ENCODE peak calls at places on chromosomes 4 and X, in five cellular contexts. I is K562, E is WTC11, W is GM12878, X is endothelial cell. P is an unnamed sample.

GRCh38 chr4:20681263-20681662 is 19.0 kb upstream of the PACRGL start:
- DNase-seq in I (no peak), X (no peak), W (no peak), E (no peak), P (no peak)

GRCh38 chr4:181061787-181062186 is 1181.4 kb upstream of the TENM3 start:
- DNase-seq in X (no peak), I (no peak), E (no peak), W (no peak), P (no peak)

GRCh38 chr4:99670409-99671073 is 12.9 kb upstream of the C4orf54 start:
- DNase-seq in E (no peak), X (no peak), I (peak), W (no peak), P (no peak)

GRCh38 chr4:169315530-169316306 is 45.0 kb upstream of the SH3RF1 start:
- DNase-seq in E (no peak), I (no peak), X (no peak), W (no peak), P (no peak)

GRCh38 chr4:180953572-180953971 is 1289.6 kb upstream of the TENM3 start:
- DNase-seq in E (peak), W (no peak), X (peak), I (no peak), P (no peak)

GRCh38 chrX:120015145-120016067 is 62.1 kb downstream of the RHOXF2B start:
- DNase-seq in X (peak), W (no peak), E (no peak), I (no peak), P (no peak)

GRCh38 chr4:64784125-64784524 is 374.9 kb upstream of the TECRL start:
- DNase-seq in E (no peak), W (no peak), I (no peak), X (no peak), P (no peak)

GRCh38 chr4:137509855-137510282 is 22.4 kb downstream of the PCDH18 start:
- DNase-seq in X (no peak), I (no peak), W (no peak), E (no peak), P (no peak)

GRCh38 chr4:8355864-8356565 is 84.5 kb downstream of the ACOX3 start:
- DNase-seq in W (no peak), X (no peak), I (no peak), E (no peak), P (no peak)

GRCh38 chrX:2450681-2451080 is 50.1 kb downstream of the DHRSX start:
- DNase-seq in W (no peak), X (no peak), E (no peak), I (no peak), P (no peak)

GRCh38 chrX:20254712-20255299 is 11.9 kb downstream of the RPS6KA3 start:
- DNase-seq in E (no peak), X (no peak), W (no peak), I (no peak), P (no peak)

GRCh38 chr4:168220893-168221292 is 97.7 kb downstream of the DDX60 start:
- DNase-seq in X (no peak), I (no peak), E (no peak), W (no peak), P (no peak)

GRCh38 chr4:165799384-165799815 is 73.6 kb upstream of the TLL1 start:
- DNase-seq in W (no peak), I (no peak), E (no peak), X (no peak), P (no peak)

GRCh38 chr4:7280906-7281305 is 88.6 kb downstream of the SORCS2 start:
- DNase-seq in X (no peak), E (no peak), I (no peak), W (no peak), P (no peak)

GRCh38 chrX:10110984-10111363 is 45.8 kb upstream of the CLCN4 start:
- DNase-seq in X (no peak), I (no peak), E (no peak), W (peak), P (no peak)

GRCh38 chr4:183354213-183354612 is 32.0 kb upstream of the CLDN24 start:
- DNase-seq in X (no peak), W (no peak), E (no peak), I (peak), P (no peak)

GRCh38 chrX:104047171-104047570 is 7.4 kb downstream of the H2BW2 start:
- DNase-seq in E (no peak), W (no peak), I (no peak), X (no peak), P (no peak)

GRCh38 chr4:86451560-86452322 is 91.9 kb upstream of the MAPK10 start:
- DNase-seq in X (no peak), I (no peak), W (no peak), E (no peak), P (no peak)

GRCh38 chrX:107154787-107155620 is 36.4 kb upstream of the RBM41 start:
- DNase-seq in W (no peak), I (peak), E (no peak), X (no peak), P (no peak)

GRCh38 chrX:107542500-107542899 is 85.8 kb upstream of the PRPS1 start:
- DNase-seq in E (peak), W (no peak), I (peak), X (no peak), P (peak)

GRCh38 chrX:5681159-5681558 is 547.5 kb downstream of the NLGN4X start:
- DNase-seq in W (no peak), E (no peak), I (peak), X (no peak), P (no peak)
- TF ChIP-seq CTCF in W (no peak), E (no peak), I (no peak), X (no peak), P (peak)

GRCh38 chrX:153905481-153906095 is 1.1 kb downstream of the AVPR2 start:
- DNase-seq in X (no peak), W (no peak), E (no peak), I (no peak), P (no peak)

GRCh38 chrX:153902388-153902787 is 2.1 kb upstream of the AVPR2 start:
- DNase-seq in X (no peak), E (no peak), W (no peak), I (no peak), P (no peak)

GRCh38 chrX:153903238-153903980 is 1.1 kb upstream of the AVPR2 start:
- DNase-seq in W (no peak), E (no peak), X (no peak), I (no peak), P (no peak)

GRCh38 chrX:153906126-153906917 is 1.8 kb downstream of the AVPR2 start:
- DNase-seq in W (no peak), I (no peak), E (no peak), X (no peak), P (no peak)

GRCh38 chrX:153903991-153904957 is at the start of gene AVPR2:
- DNase-seq in W (no peak), X (no peak), E (no peak), I (no peak), P (no peak)
- TF ChIP-seq CTCF in W (no peak), X (no peak), E (no peak), I (no peak), P (no peak)

DNA sequence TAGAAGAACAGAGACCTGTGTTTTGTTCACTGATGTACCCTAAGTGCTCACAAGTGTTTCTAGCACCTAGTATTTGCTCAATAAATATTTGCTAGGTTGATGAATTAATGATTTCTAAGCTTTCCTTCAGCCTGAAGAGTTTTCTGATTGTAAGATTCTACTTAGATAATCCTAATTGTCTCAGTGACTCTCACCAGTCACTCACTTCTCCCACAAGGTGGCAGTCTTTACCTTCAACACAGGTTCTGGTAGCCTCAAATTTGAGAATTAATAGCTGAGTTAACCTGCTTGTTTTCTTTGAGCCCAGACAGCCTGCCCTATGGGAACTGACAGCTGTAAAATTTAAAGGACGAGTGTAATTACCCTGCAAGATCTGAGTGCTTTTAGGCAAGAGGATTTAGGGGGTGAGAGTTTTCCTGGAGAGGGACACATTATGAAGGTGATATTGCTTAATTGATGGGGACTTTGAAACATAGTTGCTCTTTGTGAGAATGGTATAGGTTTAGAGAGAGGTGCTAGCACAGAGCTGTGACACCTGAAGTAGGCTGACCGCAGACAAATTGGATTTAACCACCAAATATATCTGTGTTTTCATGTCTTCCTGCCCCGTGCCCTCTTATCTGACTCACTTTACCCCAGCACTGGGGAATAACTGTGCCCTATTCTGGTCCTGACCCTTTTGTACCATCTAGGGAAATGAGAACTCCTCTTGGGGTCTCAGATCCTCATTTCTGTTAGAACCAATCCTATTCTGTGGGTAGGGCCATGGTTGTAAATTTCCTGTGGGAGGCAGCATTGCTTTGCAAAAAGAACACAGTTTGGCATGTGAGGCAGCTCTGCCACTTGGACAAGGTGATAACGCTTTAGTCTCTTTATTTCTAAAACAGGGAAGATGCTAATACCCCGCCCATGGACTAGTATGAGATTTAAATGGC is 27.7 kb downstream of the CD38 start:
- DNase-seq in E (peak), W (peak), X (peak), I (peak), P (peak)
- TF ChIP-seq CTCF in E (peak), W (peak), X (peak), I (peak), P (peak)

DNA sequence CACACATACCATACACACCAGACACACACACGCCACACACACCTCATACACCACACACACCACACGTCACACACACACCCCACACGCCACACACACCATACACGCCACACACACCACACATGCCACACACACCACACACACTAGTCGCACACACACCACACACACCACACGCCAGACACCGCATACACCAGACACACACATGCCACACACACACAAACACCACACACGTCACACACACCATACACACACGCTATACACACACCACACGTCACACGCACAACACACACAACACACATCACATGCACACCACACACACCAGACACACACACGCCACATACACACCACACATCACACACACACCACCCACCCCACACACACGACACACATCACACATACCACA is 32.0 kb downstream of the FAM53A start:
- DNase-seq in I (no peak), W (no peak), E (no peak), X (no peak), P (no peak)
- TF ChIP-seq CTCF in I (no peak), W (no peak), E (no peak), X (no peak), P (no peak)

GRCh38 chr4:71545168-71545567 is 206.3 kb downstream of the SLC4A4 start:
- DNase-seq in E (no peak), X (no peak), W (no peak), I (no peak), P (no peak)

GRCh38 chr4:71541541-71541940 is 202.7 kb downstream of the SLC4A4 start:
- DNase-seq in E (no peak), I (no peak), X (no peak), W (no peak), P (no peak)

GRCh38 chr4:71538528-71538927 is 199.7 kb downstream of the SLC4A4 start:
- DNase-seq in W (no peak), X (no peak), I (no peak), E (no peak), P (no peak)

GRCh38 chr4:71537551-71538065 is 198.8 kb downstream of the SLC4A4 start:
- DNase-seq in I (no peak), W (no peak), E (no peak), X (no peak), P (no peak)

GRCh38 chr4:71540749-71541269 is 202.0 kb downstream of the SLC4A4 start:
- DNase-seq in I (no peak), X (no peak), W (no peak), E (no peak), P (no peak)
- TF ChIP-seq CTCF in I (no peak), X (no peak), W (peak), E (no peak), P (no peak)

DNA sequence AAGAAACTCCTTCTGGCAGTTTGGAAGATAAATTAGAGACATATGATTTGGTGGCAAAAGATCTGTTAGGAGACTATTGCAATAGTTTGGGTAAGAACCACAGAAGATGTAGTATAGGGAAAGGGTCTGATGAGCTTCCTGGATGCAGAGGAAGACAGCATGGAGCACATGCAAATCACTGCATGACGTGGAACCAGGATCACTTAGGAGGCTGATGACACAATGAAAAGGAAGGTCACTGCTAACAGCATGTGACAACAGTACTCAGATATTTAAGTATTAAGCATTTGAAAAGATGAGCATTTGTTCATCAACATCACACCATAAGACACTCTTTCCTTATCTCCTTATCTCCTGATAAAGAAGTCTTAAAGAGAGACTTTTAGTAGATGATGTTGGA is 167.8 kb upstream of the LDB2 start:
- DNase-seq in I (no peak), W (no peak), X (no peak), E (no peak), P (no peak)
- TF ChIP-seq CTCF in I (no peak), W (no peak), X (no peak), E (no peak), P (no peak)

GRCh38 chr4:25950476-25951389 is 36.7 kb downstream of the SMIM20 start:
- DNase-seq in W (no peak), I (no peak), E (no peak), X (no peak), P (no peak)
- TF ChIP-seq CTCF in W (no peak), I (no peak), E (no peak), X (no peak), P (no peak)

DNA sequence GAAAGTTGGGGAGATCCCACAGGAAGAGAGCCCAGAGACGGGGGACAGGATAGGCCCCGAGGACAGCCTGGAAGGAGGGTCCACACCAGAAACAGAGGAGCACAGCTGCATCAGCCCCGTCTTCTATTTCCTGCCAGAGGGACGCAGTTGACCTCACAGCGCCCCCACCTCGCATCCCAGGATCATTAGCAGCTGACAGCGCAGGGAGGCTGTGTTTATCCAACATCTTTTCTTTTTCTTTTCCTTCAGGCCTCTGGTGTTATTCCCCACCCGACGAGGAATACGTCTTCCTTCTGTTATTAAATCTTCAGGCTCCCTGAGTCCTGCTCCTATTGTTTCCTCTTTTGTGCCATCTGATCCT is 75.4 kb downstream of the DCHS2 start:
- DNase-seq in E (peak), X (peak), I (peak), W (no peak), P (peak)
- TF ChIP-seq CTCF in E (no peak), X (no peak), I (peak), W (no peak), P (no peak)

DNA sequence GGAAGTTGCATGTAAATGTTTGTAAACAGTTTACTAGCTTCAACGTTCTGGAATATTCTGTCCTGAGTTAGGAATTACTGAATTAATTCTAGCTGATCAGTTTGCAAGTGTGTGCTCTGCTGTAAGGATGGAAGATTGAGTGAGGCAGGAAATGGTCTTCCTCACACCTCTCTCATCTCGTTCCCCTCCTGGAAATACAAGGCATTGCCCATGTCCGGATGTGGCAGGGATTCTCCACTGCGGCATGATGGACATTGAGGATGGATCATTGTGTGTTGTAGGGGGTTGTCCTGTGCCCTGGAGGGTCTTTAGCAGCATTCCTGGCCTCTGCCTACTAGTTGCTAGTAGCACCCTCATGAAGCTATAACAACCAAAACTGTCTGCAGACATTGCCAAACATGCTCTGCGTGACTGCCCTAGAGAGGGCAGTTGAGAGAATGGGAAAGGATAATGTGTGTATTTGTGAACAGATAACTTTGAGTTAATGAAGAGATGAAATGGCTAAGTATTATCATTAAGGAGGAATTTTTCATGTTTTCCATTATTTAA is 12.6 kb downstream of the CA5B start:
- DNase-seq in E (no peak), W (no peak), I (no peak), X (no peak), P (no peak)
- TF ChIP-seq CTCF in E (no peak), W (no peak), I (no peak), X (no peak), P (no peak)

DNA sequence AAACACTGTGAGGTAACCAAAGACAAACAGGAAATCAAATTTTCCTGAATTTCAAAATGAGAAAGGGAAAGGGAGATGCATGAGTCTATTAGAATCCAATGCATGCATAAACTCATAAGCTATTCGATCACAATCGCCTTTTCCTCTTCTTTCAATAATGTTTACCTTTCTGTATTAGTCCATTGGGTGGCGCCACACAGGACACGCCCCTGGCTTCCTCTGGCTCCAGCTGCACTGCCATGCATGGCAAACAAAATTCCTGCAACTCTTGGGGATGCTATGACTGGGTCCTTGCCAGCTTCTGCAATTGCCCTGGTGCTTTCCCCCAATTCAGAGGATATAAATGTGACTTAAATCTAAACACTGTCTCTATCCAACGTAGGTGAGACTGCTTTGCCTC is 424.5 kb upstream of the PCDH7 start:
- DNase-seq in X (no peak), I (no peak), W (no peak), E (peak), P (no peak)
- TF ChIP-seq CTCF in X (no peak), I (no peak), W (no peak), E (no peak), P (no peak)